ENCODE peak calls at places on chromosome 20, in nine cellular contexts. One of them, this sample, is unnamed.

GRCh38 chr20:53142225-53142624 is 170.1 kb downstream of the TSHZ2 start:
- DNase-seq in HL-60: no peak
- DNase-seq in Panc1: no peak
- DNase-seq in prostate gland: no peak
- DNase-seq in sigmoid colon: no peak
- DNase-seq in esophagus muscularis mucosa: peak; percentile 39
- DNase-seq in spleen: no peak
- DNase-seq in stomach: no peak
- DNase-seq in transverse colon: no peak
- DNase-seq in this sample: no peak

GRCh38 chr20:33811763-33812672 is 870 bp downstream of the CHMP4B start:
- DNase-seq in Panc1: peak; percentile 33
- DNase-seq in prostate gland: peak; percentile 39
- DNase-seq in sigmoid colon: peak; percentile 88
- DNase-seq in spleen: peak; percentile 85
- DNase-seq in esophagus muscularis mucosa: no peak
- DNase-seq in transverse colon: peak; percentile 67
- DNase-seq in HL-60: peak; percentile 82
- DNase-seq in stomach: peak; percentile 66
- DNase-seq in this sample: no peak

GRCh38 chr20:12358006-12358654 is 440.4 kb downstream of the BTBD3 start:
- DNase-seq in prostate gland: no peak
- DNase-seq in spleen: no peak
- DNase-seq in sigmoid colon: no peak
- DNase-seq in esophagus muscularis mucosa: no peak
- DNase-seq in transverse colon: no peak
- DNase-seq in Panc1: no peak
- DNase-seq in stomach: no peak
- DNase-seq in HL-60: no peak
- DNase-seq in this sample: no peak

GRCh38 chr20:57882451-57883161 is 172.8 kb upstream of the PMEPA1 start:
- DNase-seq in spleen: no peak
- DNase-seq in esophagus muscularis mucosa: no peak
- DNase-seq in transverse colon: peak; percentile 3
- DNase-seq in sigmoid colon: peak; percentile 40
- DNase-seq in Panc1: no peak
- DNase-seq in prostate gland: no peak
- DNase-seq in stomach: no peak
- DNase-seq in HL-60: no peak
- DNase-seq in this sample: no peak

GRCh38 chr20:9068232-9068781 is 580 bp upstream of the PLCB4 start:
- DNase-seq in HL-60: no peak
- DNase-seq in sigmoid colon: peak; percentile 70
- DNase-seq in transverse colon: peak; percentile 36
- DNase-seq in Panc1: no peak
- DNase-seq in spleen: peak; percentile 69
- DNase-seq in esophagus muscularis mucosa: no peak
- DNase-seq in stomach: peak; percentile 70
- DNase-seq in prostate gland: peak; percentile 40
- DNase-seq in this sample: no peak

GRCh38 chr20:38420232-38421085 is 14.7 kb downstream of the SNHG17 start:
- DNase-seq in spleen: no peak
- DNase-seq in transverse colon: no peak
- DNase-seq in sigmoid colon: peak; percentile 42
- DNase-seq in esophagus muscularis mucosa: no peak
- DNase-seq in stomach: no peak
- DNase-seq in prostate gland: no peak
- DNase-seq in HL-60: peak; percentile 20
- DNase-seq in Panc1: no peak
- DNase-seq in this sample: no peak

GRCh38 chr20:15942130-15942529 is 631.1 kb downstream of the KIF16B start:
- DNase-seq in esophagus muscularis mucosa: peak; percentile 29
- DNase-seq in spleen: no peak
- DNase-seq in sigmoid colon: no peak
- DNase-seq in transverse colon: no peak
- DNase-seq in HL-60: no peak
- DNase-seq in prostate gland: no peak
- DNase-seq in Panc1: no peak
- DNase-seq in stomach: no peak
- DNase-seq in this sample: peak; percentile 24

GRCh38 chr20:44706371-44707258 is 8.6 kb upstream of the CCN5 start:
- DNase-seq in sigmoid colon: peak; percentile 79
- DNase-seq in spleen: no peak
- DNase-seq in stomach: no peak
- DNase-seq in prostate gland: no peak
- DNase-seq in Panc1: no peak
- DNase-seq in HL-60: no peak
- DNase-seq in esophagus muscularis mucosa: no peak
- DNase-seq in transverse colon: no peak
- DNase-seq in this sample: no peak

GRCh38 chr20:63134201-63134612 is 81.7 kb downstream of the YTHDF1 start:
- DNase-seq in HL-60: no peak
- DNase-seq in Panc1: no peak
- DNase-seq in prostate gland: no peak
- DNase-seq in stomach: no peak
- DNase-seq in esophagus muscularis mucosa: no peak
- DNase-seq in transverse colon: no peak
- DNase-seq in sigmoid colon: peak; percentile 52
- DNase-seq in spleen: peak; percentile 64
- DNase-seq in this sample: no peak

GRCh38 chr20:51366155-51366886 is 176.2 kb downstream of the NFATC2 start:
- DNase-seq in Panc1: no peak
- DNase-seq in HL-60: no peak
- DNase-seq in stomach: peak; percentile 39
- DNase-seq in esophagus muscularis mucosa: no peak
- DNase-seq in transverse colon: peak; percentile 41
- DNase-seq in sigmoid colon: peak; percentile 84
- DNase-seq in spleen: peak; percentile 41
- DNase-seq in prostate gland: no peak
- DNase-seq in this sample: no peak
- TF ChIP-seq POLR2AphosphoS5 in Panc1: no peak
- TF ChIP-seq POLR2AphosphoS5 in HL-60: no peak
- TF ChIP-seq POLR2AphosphoS5 in stomach: peak; percentile 37
- TF ChIP-seq POLR2AphosphoS5 in esophagus muscularis mucosa: no peak
- TF ChIP-seq POLR2AphosphoS5 in transverse colon: no peak
- TF ChIP-seq POLR2AphosphoS5 in sigmoid colon: peak; percentile 55
- TF ChIP-seq POLR2AphosphoS5 in spleen: no peak
- TF ChIP-seq POLR2AphosphoS5 in prostate gland: no peak
- TF ChIP-seq POLR2AphosphoS5 in this sample: no peak

GRCh38 chr20:17622086-17622850 is 52.4 kb downstream of the DSTN start:
- DNase-seq in transverse colon: peak; percentile 3
- DNase-seq in HL-60: no peak
- DNase-seq in Panc1: no peak
- DNase-seq in esophagus muscularis mucosa: no peak
- DNase-seq in stomach: peak; percentile 21
- DNase-seq in prostate gland: no peak
- DNase-seq in spleen: peak; percentile 55
- DNase-seq in sigmoid colon: peak; percentile 44
- DNase-seq in this sample: no peak

GRCh38 chr20:17620371-17621228 is 50.7 kb downstream of the DSTN start:
- DNase-seq in sigmoid colon: peak; percentile 69
- DNase-seq in Panc1: no peak
- DNase-seq in spleen: peak; percentile 70
- DNase-seq in stomach: peak; percentile 21
- DNase-seq in transverse colon: peak; percentile 7
- DNase-seq in HL-60: no peak
- DNase-seq in esophagus muscularis mucosa: no peak
- DNase-seq in prostate gland: no peak
- DNase-seq in this sample: no peak

GRCh38 chr20:17622851-17623508 is 53.1 kb downstream of the DSTN start:
- DNase-seq in prostate gland: no peak
- DNase-seq in transverse colon: no peak
- DNase-seq in Panc1: no peak
- DNase-seq in spleen: peak; percentile 62
- DNase-seq in stomach: no peak
- DNase-seq in sigmoid colon: peak; percentile 60
- DNase-seq in esophagus muscularis mucosa: no peak
- DNase-seq in HL-60: no peak
- DNase-seq in this sample: no peak

GRCh38 chr20:17619351-17620093 is 49.6 kb downstream of the DSTN start:
- DNase-seq in transverse colon: peak; percentile 6
- DNase-seq in HL-60: no peak
- DNase-seq in stomach: peak; percentile 22
- DNase-seq in sigmoid colon: peak; percentile 61
- DNase-seq in prostate gland: no peak
- DNase-seq in esophagus muscularis mucosa: no peak
- DNase-seq in Panc1: no peak
- DNase-seq in spleen: no peak
- DNase-seq in this sample: no peak

GRCh38 chr20:17621229-17621968 is 51.5 kb downstream of the DSTN start:
- DNase-seq in esophagus muscularis mucosa: no peak
- DNase-seq in transverse colon: peak; percentile 4
- DNase-seq in spleen: peak; percentile 51
- DNase-seq in HL-60: no peak
- DNase-seq in prostate gland: no peak
- DNase-seq in sigmoid colon: peak; percentile 62
- DNase-seq in stomach: peak; percentile 51
- DNase-seq in Panc1: no peak
- DNase-seq in this sample: no peak
- H3K4me3 ChIP-seq in esophagus muscularis mucosa: no peak overlapping the region
- H3K4me3 ChIP-seq in transverse colon: no peak overlapping the region
- H3K4me3 ChIP-seq in spleen: no peak overlapping the region
- H3K4me3 ChIP-seq in HL-60: no peak overlapping the region
- H3K4me3 ChIP-seq in prostate gland: no peak overlapping the region
- H3K4me3 ChIP-seq in sigmoid colon: no peak overlapping the region
- H3K4me3 ChIP-seq in stomach: no peak overlapping the region
- H3K4me3 ChIP-seq in Panc1: no peak overlapping the region
- H3K4me3 ChIP-seq in this sample: no peak overlapping the region

DNA sequence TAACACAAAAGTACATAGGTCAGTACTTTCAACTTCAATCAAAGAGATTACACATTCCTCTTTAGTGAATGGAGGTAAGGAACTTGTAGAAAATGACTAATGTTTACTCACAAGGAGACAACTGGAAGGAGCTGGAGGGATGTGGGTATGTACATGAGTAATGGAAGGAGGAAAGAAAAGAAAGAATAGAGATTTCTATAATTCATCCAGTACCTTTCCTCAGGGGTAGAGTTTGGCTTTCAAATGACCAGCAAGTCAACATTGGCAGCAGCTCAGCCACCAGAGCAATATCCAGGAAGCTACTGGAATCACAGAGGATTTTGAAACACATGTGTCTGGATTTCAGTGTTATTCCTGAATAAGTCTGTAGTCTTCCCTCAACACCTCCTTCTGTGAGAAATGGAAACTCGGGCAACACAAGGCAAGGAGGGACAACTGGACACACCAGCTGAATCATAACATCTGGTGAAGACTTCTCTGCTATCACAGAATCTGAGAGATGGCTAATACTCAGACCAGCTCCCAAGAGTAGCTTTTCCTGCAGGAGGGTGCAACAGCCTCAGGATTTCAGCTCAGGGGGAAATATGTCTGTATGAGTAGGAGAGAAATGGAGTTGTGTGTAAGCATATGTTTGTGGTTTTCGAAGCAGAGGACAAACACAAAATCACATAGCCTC is 98.8 kb downstream of the HAO1 start:
- DNase-seq in Panc1: peak; percentile 20
- DNase-seq in stomach: no peak
- DNase-seq in spleen: no peak
- DNase-seq in sigmoid colon: no peak
- DNase-seq in HL-60: no peak
- DNase-seq in prostate gland: no peak
- DNase-seq in esophagus muscularis mucosa: no peak
- DNase-seq in transverse colon: no peak
- DNase-seq in this sample: no peak
- TF ChIP-seq POLR2AphosphoS5 in Panc1: no peak
- TF ChIP-seq POLR2AphosphoS5 in stomach: no peak
- TF ChIP-seq POLR2AphosphoS5 in spleen: no peak
- TF ChIP-seq POLR2AphosphoS5 in sigmoid colon: no peak
- TF ChIP-seq POLR2AphosphoS5 in HL-60: no peak
- TF ChIP-seq POLR2AphosphoS5 in prostate gland: no peak
- TF ChIP-seq POLR2AphosphoS5 in esophagus muscularis mucosa: no peak
- TF ChIP-seq POLR2AphosphoS5 in transverse colon: no peak
- TF ChIP-seq POLR2AphosphoS5 in this sample: no peak

GRCh38 chr20:32019156-32019510 is 8.9 kb downstream of the CCM2L start:
- DNase-seq in transverse colon: no peak
- DNase-seq in sigmoid colon: no peak
- DNase-seq in stomach: no peak
- DNase-seq in esophagus muscularis mucosa: no peak
- DNase-seq in Panc1: no peak
- DNase-seq in prostate gland: no peak
- DNase-seq in spleen: no peak
- DNase-seq in HL-60: no peak
- DNase-seq in this sample: no peak

GRCh38 chr20:32021091-32021490 is 10.9 kb downstream of the CCM2L start:
- DNase-seq in HL-60: no peak
- DNase-seq in spleen: no peak
- DNase-seq in esophagus muscularis mucosa: no peak
- DNase-seq in sigmoid colon: no peak
- DNase-seq in prostate gland: no peak
- DNase-seq in Panc1: no peak
- DNase-seq in transverse colon: no peak
- DNase-seq in stomach: no peak
- DNase-seq in this sample: no peak

GRCh38 chr20:32017711-32018251 is 7.5 kb downstream of the CCM2L start:
- DNase-seq in HL-60: no peak
- DNase-seq in stomach: peak; percentile 72
- DNase-seq in esophagus muscularis mucosa: no peak
- DNase-seq in sigmoid colon: no peak
- DNase-seq in Panc1: no peak
- DNase-seq in prostate gland: peak; percentile 60
- DNase-seq in spleen: peak; percentile 79
- DNase-seq in transverse colon: peak; percentile 54
- DNase-seq in this sample: no peak

GRCh38 chr20:32019563-32020463 is 9.6 kb downstream of the CCM2L start:
- DNase-seq in spleen: no peak
- DNase-seq in stomach: no peak
- DNase-seq in Panc1: no peak
- DNase-seq in sigmoid colon: no peak
- DNase-seq in esophagus muscularis mucosa: no peak
- DNase-seq in transverse colon: no peak
- DNase-seq in HL-60: no peak
- DNase-seq in prostate gland: no peak
- DNase-seq in this sample: no peak

DNA sequence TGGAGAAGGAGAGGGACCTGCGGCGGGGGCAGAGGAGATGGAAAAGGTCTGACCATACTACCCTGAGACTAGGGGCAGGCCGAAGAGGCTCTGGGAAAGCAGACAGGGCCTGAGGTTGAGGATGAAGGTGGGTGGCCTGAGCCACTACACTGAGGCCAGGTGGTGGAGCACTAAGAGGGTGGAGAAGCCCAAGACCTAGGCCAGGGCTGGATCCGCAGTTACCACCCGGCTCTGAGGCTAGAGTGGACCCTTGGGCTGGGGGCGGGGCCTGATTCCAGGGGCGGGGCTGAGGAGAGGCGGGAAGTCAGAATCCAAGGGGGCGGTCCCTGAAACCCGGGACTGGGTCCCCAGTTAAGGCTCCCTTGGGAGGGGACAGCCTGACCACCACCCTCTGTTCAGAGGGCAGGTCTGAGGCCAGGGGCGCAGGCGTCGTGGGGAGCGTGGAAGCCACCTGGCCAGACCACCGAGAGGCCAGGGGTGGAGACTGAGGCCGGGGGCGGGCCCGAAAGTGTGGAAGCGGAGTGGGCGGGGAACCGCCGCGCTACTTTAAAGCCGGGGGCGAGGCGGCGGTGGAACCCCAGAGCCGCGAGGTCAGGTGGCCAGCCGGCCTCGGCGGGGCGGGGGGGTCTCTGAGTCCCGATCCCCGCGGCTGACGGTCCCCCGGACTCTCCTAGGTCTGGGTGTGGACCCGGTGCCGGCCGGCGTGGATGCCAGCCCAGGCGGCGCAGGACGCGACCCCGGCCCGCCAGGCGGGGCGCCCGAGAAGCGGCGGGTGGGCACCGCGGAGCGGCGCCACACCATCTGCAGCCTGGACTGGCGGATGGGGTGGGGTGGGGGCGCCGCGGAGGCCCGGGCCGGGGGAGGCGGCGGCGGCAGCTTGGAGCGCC is 8.3 kb downstream of the CCM2L start:
- DNase-seq in transverse colon: peak; percentile 71
- DNase-seq in stomach: peak; percentile 75
- DNase-seq in spleen: peak; percentile 86
- DNase-seq in esophagus muscularis mucosa: no peak
- DNase-seq in HL-60: no peak
- DNase-seq in prostate gland: peak; percentile 36
- DNase-seq in sigmoid colon: no peak
- DNase-seq in Panc1: no peak
- DNase-seq in this sample: no peak
- H3K4me3 ChIP-seq in transverse colon: peak overlapping the region; percentile 22
- H3K4me3 ChIP-seq in stomach: peak overlapping the region; percentile 56
- H3K4me3 ChIP-seq in spleen: peak overlapping the region; percentile 61
- H3K4me3 ChIP-seq in esophagus muscularis mucosa: peak overlapping the region; percentile 54
- H3K4me3 ChIP-seq in HL-60: peak overlapping the region; percentile 50
- H3K4me3 ChIP-seq in prostate gland: peak overlapping the region; percentile 38
- H3K4me3 ChIP-seq in sigmoid colon: peak overlapping the region; percentile 46
- H3K4me3 ChIP-seq in Panc1: peak overlapping the region; percentile 65
- H3K4me3 ChIP-seq in this sample: peak overlapping the region; percentile 83